ENCODE peak calls at places on chromosomes 13 and 19, in ten cellular contexts. One of them, this sample, is unnamed.
A peak's percentile ranks its signal among the peaks of the same experiment; 100 is the strongest.

GRCh38 chr19:46739290-46739771 is 6.5 kb upstream of the FKRP start:
- DNase-seq in psoas muscle: peak; percentile 86
- DNase-seq in NCI-H2107: no peak
- DNase-seq in activated B cell treated with CpG ODN at 0.5 μM for 24 hours: no peak
- DNase-seq in stimulated activated CD4-positive, alpha-beta T cell treated with anti-CD3 and anti-CD28 coated beads, Interleukin-15, amount 100 ng/mL, for 1 hour: no peak
- DNase-seq in heart right ventricle: peak; percentile 88
- DNase-seq in cardiac muscle cell: peak; percentile 70
- DNase-seq in fibroblast of the aortic adventitia: no peak
- DNase-seq in T-helper 2 cell: no peak
- DNase-seq in left ventricle myocardium superior: peak; percentile 93
- DNase-seq in this sample: no peak

GRCh38 chr19:18291590-18292459 is 10.4 kb upstream of the JUND start:
- DNase-seq in psoas muscle: peak; percentile 86
- DNase-seq in NCI-H2107: no peak
- DNase-seq in activated B cell treated with CpG ODN at 0.5 μM for 24 hours: peak; percentile 88
- DNase-seq in stimulated activated CD4-positive, alpha-beta T cell treated with anti-CD3 and anti-CD28 coated beads, Interleukin-15, amount 100 ng/mL, for 1 hour: peak; percentile 58
- DNase-seq in heart right ventricle: peak; percentile 93
- DNase-seq in cardiac muscle cell: peak; percentile 85
- DNase-seq in fibroblast of the aortic adventitia: peak; percentile 77
- DNase-seq in T-helper 2 cell: peak; percentile 90
- DNase-seq in left ventricle myocardium superior: peak; percentile 90
- DNase-seq in this sample: peak; percentile 95

GRCh38 chr13:51858433-51859247 is 3.1 kb upstream of the CCDC70 start:
- DNase-seq in psoas muscle: no peak
- DNase-seq in NCI-H2107: no peak
- DNase-seq in activated B cell treated with CpG ODN at 0.5 μM for 24 hours: no peak
- DNase-seq in stimulated activated CD4-positive, alpha-beta T cell treated with anti-CD3 and anti-CD28 coated beads, Interleukin-15, amount 100 ng/mL, for 1 hour: no peak
- DNase-seq in heart right ventricle: no peak
- DNase-seq in cardiac muscle cell: no peak
- DNase-seq in fibroblast of the aortic adventitia: no peak
- DNase-seq in T-helper 2 cell: no peak
- DNase-seq in left ventricle myocardium superior: no peak
- DNase-seq in this sample: no peak

GRCh38 chr19:12868540-12869112 is 12.6 kb downstream of the DNASE2 start:
- DNase-seq in psoas muscle: no peak
- DNase-seq in NCI-H2107: no peak
- DNase-seq in activated B cell treated with CpG ODN at 0.5 μM for 24 hours: no peak
- DNase-seq in stimulated activated CD4-positive, alpha-beta T cell treated with anti-CD3 and anti-CD28 coated beads, Interleukin-15, amount 100 ng/mL, for 1 hour: no peak
- DNase-seq in heart right ventricle: no peak
- DNase-seq in cardiac muscle cell: no peak
- DNase-seq in fibroblast of the aortic adventitia: no peak
- DNase-seq in T-helper 2 cell: no peak
- DNase-seq in left ventricle myocardium superior: no peak
- DNase-seq in this sample: no peak

GRCh38 chr13:97125051-97125809 is 96.9 kb upstream of the MBNL2 start:
- DNase-seq in psoas muscle: peak; percentile 43
- DNase-seq in NCI-H2107: peak; percentile 21
- DNase-seq in activated B cell treated with CpG ODN at 0.5 μM for 24 hours: no peak
- DNase-seq in stimulated activated CD4-positive, alpha-beta T cell treated with anti-CD3 and anti-CD28 coated beads, Interleukin-15, amount 100 ng/mL, for 1 hour: no peak
- DNase-seq in heart right ventricle: no peak
- DNase-seq in cardiac muscle cell: peak; percentile 65
- DNase-seq in fibroblast of the aortic adventitia: peak; percentile 75
- DNase-seq in T-helper 2 cell: peak; percentile 62
- DNase-seq in left ventricle myocardium superior: peak; percentile 33
- DNase-seq in this sample: no peak

GRCh38 chr13:50069255-50069654 is 54.0 kb downstream of the KCNRG start:
- DNase-seq in psoas muscle: no peak
- DNase-seq in NCI-H2107: no peak
- DNase-seq in activated B cell treated with CpG ODN at 0.5 μM for 24 hours: no peak
- DNase-seq in stimulated activated CD4-positive, alpha-beta T cell treated with anti-CD3 and anti-CD28 coated beads, Interleukin-15, amount 100 ng/mL, for 1 hour: no peak
- DNase-seq in heart right ventricle: no peak
- DNase-seq in cardiac muscle cell: no peak
- DNase-seq in fibroblast of the aortic adventitia: peak; percentile 57
- DNase-seq in T-helper 2 cell: no peak
- DNase-seq in left ventricle myocardium superior: no peak
- DNase-seq in this sample: no peak

GRCh38 chr19:10625003-10625761 is at the start of gene SLC44A2:
- DNase-seq in psoas muscle: peak; percentile 90
- DNase-seq in NCI-H2107: no peak
- DNase-seq in activated B cell treated with CpG ODN at 0.5 μM for 24 hours: no peak
- DNase-seq in stimulated activated CD4-positive, alpha-beta T cell treated with anti-CD3 and anti-CD28 coated beads, Interleukin-15, amount 100 ng/mL, for 1 hour: no peak
- DNase-seq in heart right ventricle: peak; percentile 84
- DNase-seq in cardiac muscle cell: peak; percentile 91
- DNase-seq in fibroblast of the aortic adventitia: peak; percentile 51
- DNase-seq in T-helper 2 cell: no peak
- DNase-seq in left ventricle myocardium superior: peak; percentile 91
- DNase-seq in this sample: peak; percentile 89

GRCh38 chr13:42707596-42707995 is 73.8 kb upstream of the FAM216B start:
- DNase-seq in psoas muscle: no peak
- DNase-seq in NCI-H2107: no peak
- DNase-seq in activated B cell treated with CpG ODN at 0.5 μM for 24 hours: no peak
- DNase-seq in stimulated activated CD4-positive, alpha-beta T cell treated with anti-CD3 and anti-CD28 coated beads, Interleukin-15, amount 100 ng/mL, for 1 hour: no peak
- DNase-seq in heart right ventricle: no peak
- DNase-seq in cardiac muscle cell: no peak
- DNase-seq in fibroblast of the aortic adventitia: peak; percentile 60
- DNase-seq in T-helper 2 cell: no peak
- DNase-seq in left ventricle myocardium superior: no peak
- DNase-seq in this sample: no peak

GRCh38 chr13:78022164-78022877 is 103.7 kb upstream of the EDNRB start:
- DNase-seq in psoas muscle: no peak
- DNase-seq in NCI-H2107: no peak
- DNase-seq in activated B cell treated with CpG ODN at 0.5 μM for 24 hours: peak; percentile 20
- DNase-seq in stimulated activated CD4-positive, alpha-beta T cell treated with anti-CD3 and anti-CD28 coated beads, Interleukin-15, amount 100 ng/mL, for 1 hour: no peak
- DNase-seq in heart right ventricle: peak; percentile 40
- DNase-seq in cardiac muscle cell: no peak
- DNase-seq in fibroblast of the aortic adventitia: peak; percentile 61
- DNase-seq in T-helper 2 cell: peak; percentile 81
- DNase-seq in left ventricle myocardium superior: no peak
- DNase-seq in this sample: peak; percentile 40

GRCh38 chr13:21637296-21637695 is 33.3 kb upstream of the MICU2 start:
- DNase-seq in psoas muscle: no peak
- DNase-seq in NCI-H2107: peak; percentile 52
- DNase-seq in activated B cell treated with CpG ODN at 0.5 μM for 24 hours: no peak
- DNase-seq in stimulated activated CD4-positive, alpha-beta T cell treated with anti-CD3 and anti-CD28 coated beads, Interleukin-15, amount 100 ng/mL, for 1 hour: no peak
- DNase-seq in heart right ventricle: no peak
- DNase-seq in cardiac muscle cell: no peak
- DNase-seq in fibroblast of the aortic adventitia: peak; percentile 10
- DNase-seq in T-helper 2 cell: peak; percentile 3
- DNase-seq in left ventricle myocardium superior: no peak
- DNase-seq in this sample: peak; percentile 77

GRCh38 chr19:54418930-54419800 is 3.9 kb downstream of the TTYH1 start:
- DNase-seq in psoas muscle: no peak
- DNase-seq in NCI-H2107: no peak
- DNase-seq in activated B cell treated with CpG ODN at 0.5 μM for 24 hours: no peak
- DNase-seq in stimulated activated CD4-positive, alpha-beta T cell treated with anti-CD3 and anti-CD28 coated beads, Interleukin-15, amount 100 ng/mL, for 1 hour: no peak
- DNase-seq in heart right ventricle: no peak
- DNase-seq in cardiac muscle cell: no peak
- DNase-seq in fibroblast of the aortic adventitia: no peak
- DNase-seq in T-helper 2 cell: no peak
- DNase-seq in left ventricle myocardium superior: no peak
- DNase-seq in this sample: no peak

GRCh38 chr13:19818223-19818842 is 35.6 kb upstream of the PSPC1 start:
- DNase-seq in psoas muscle: peak; percentile 15
- DNase-seq in NCI-H2107: no peak
- DNase-seq in activated B cell treated with CpG ODN at 0.5 μM for 24 hours: peak; percentile 17
- DNase-seq in stimulated activated CD4-positive, alpha-beta T cell treated with anti-CD3 and anti-CD28 coated beads, Interleukin-15, amount 100 ng/mL, for 1 hour: no peak
- DNase-seq in heart right ventricle: no peak
- DNase-seq in cardiac muscle cell: peak; percentile 75
- DNase-seq in fibroblast of the aortic adventitia: no peak
- DNase-seq in T-helper 2 cell: peak; percentile 40
- DNase-seq in left ventricle myocardium superior: peak; percentile 61
- DNase-seq in this sample: peak; percentile 84

GRCh38 chr19:37905936-37906867 is at the start of gene WDR87:
- DNase-seq in psoas muscle: peak; percentile 21
- DNase-seq in NCI-H2107: no peak
- DNase-seq in activated B cell treated with CpG ODN at 0.5 μM for 24 hours: no peak
- DNase-seq in stimulated activated CD4-positive, alpha-beta T cell treated with anti-CD3 and anti-CD28 coated beads, Interleukin-15, amount 100 ng/mL, for 1 hour: no peak
- DNase-seq in heart right ventricle: no peak
- DNase-seq in cardiac muscle cell: no peak
- DNase-seq in fibroblast of the aortic adventitia: peak; percentile 4
- DNase-seq in T-helper 2 cell: peak; percentile 57
- DNase-seq in left ventricle myocardium superior: peak; percentile 48
- DNase-seq in this sample: peak; percentile 62

GRCh38 chr19:22595422-22595821 is 38.7 kb upstream of the ZNF492 start:
- DNase-seq in psoas muscle: no peak
- DNase-seq in NCI-H2107: no peak
- DNase-seq in activated B cell treated with CpG ODN at 0.5 μM for 24 hours: no peak
- DNase-seq in stimulated activated CD4-positive, alpha-beta T cell treated with anti-CD3 and anti-CD28 coated beads, Interleukin-15, amount 100 ng/mL, for 1 hour: no peak
- DNase-seq in heart right ventricle: no peak
- DNase-seq in cardiac muscle cell: no peak
- DNase-seq in fibroblast of the aortic adventitia: no peak
- DNase-seq in T-helper 2 cell: no peak
- DNase-seq in left ventricle myocardium superior: no peak
- DNase-seq in this sample: no peak

GRCh38 chr13:42883142-42883541 is 101.8 kb downstream of the FAM216B start:
- DNase-seq in psoas muscle: no peak
- DNase-seq in NCI-H2107: no peak
- DNase-seq in activated B cell treated with CpG ODN at 0.5 μM for 24 hours: no peak
- DNase-seq in stimulated activated CD4-positive, alpha-beta T cell treated with anti-CD3 and anti-CD28 coated beads, Interleukin-15, amount 100 ng/mL, for 1 hour: no peak
- DNase-seq in heart right ventricle: no peak
- DNase-seq in cardiac muscle cell: no peak
- DNase-seq in fibroblast of the aortic adventitia: no peak
- DNase-seq in T-helper 2 cell: no peak
- DNase-seq in left ventricle myocardium superior: no peak
- DNase-seq in this sample: no peak

GRCh38 chr13:59547950-59548349 is 615.8 kb downstream of the DIAPH3 start:
- DNase-seq in psoas muscle: no peak
- DNase-seq in NCI-H2107: no peak
- DNase-seq in activated B cell treated with CpG ODN at 0.5 μM for 24 hours: no peak
- DNase-seq in stimulated activated CD4-positive, alpha-beta T cell treated with anti-CD3 and anti-CD28 coated beads, Interleukin-15, amount 100 ng/mL, for 1 hour: no peak
- DNase-seq in heart right ventricle: no peak
- DNase-seq in cardiac muscle cell: no peak
- DNase-seq in fibroblast of the aortic adventitia: no peak
- DNase-seq in T-helper 2 cell: peak; percentile 8
- DNase-seq in left ventricle myocardium superior: no peak
- DNase-seq in this sample: no peak

GRCh38 chr13:111590796-111591195 is 270.4 kb downstream of the TEX29 start:
- DNase-seq in psoas muscle: no peak
- DNase-seq in NCI-H2107: no peak
- DNase-seq in activated B cell treated with CpG ODN at 0.5 μM for 24 hours: no peak
- DNase-seq in stimulated activated CD4-positive, alpha-beta T cell treated with anti-CD3 and anti-CD28 coated beads, Interleukin-15, amount 100 ng/mL, for 1 hour: no peak
- DNase-seq in heart right ventricle: no peak
- DNase-seq in cardiac muscle cell: no peak
- DNase-seq in fibroblast of the aortic adventitia: no peak
- DNase-seq in T-helper 2 cell: no peak
- DNase-seq in left ventricle myocardium superior: no peak
- DNase-seq in this sample: no peak

GRCh38 chr13:33285420-33286124 is at the start of gene STARD13:
- DNase-seq in psoas muscle: peak; percentile 91
- DNase-seq in NCI-H2107: peak; percentile 11
- DNase-seq in activated B cell treated with CpG ODN at 0.5 μM for 24 hours: no peak
- DNase-seq in stimulated activated CD4-positive, alpha-beta T cell treated with anti-CD3 and anti-CD28 coated beads, Interleukin-15, amount 100 ng/mL, for 1 hour: no peak
- DNase-seq in heart right ventricle: peak; percentile 97
- DNase-seq in cardiac muscle cell: peak; percentile 93
- DNase-seq in fibroblast of the aortic adventitia: peak; percentile 98
- DNase-seq in T-helper 2 cell: peak; percentile 13
- DNase-seq in left ventricle myocardium superior: peak; percentile 94
- DNase-seq in this sample: peak; percentile 90

GRCh38 chr19:47762615-47763308 is 15.7 kb upstream of the SELENOW start:
- DNase-seq in psoas muscle: no peak
- DNase-seq in NCI-H2107: no peak
- DNase-seq in activated B cell treated with CpG ODN at 0.5 μM for 24 hours: no peak
- DNase-seq in stimulated activated CD4-positive, alpha-beta T cell treated with anti-CD3 and anti-CD28 coated beads, Interleukin-15, amount 100 ng/mL, for 1 hour: no peak
- DNase-seq in heart right ventricle: peak; percentile 67
- DNase-seq in cardiac muscle cell: no peak
- DNase-seq in fibroblast of the aortic adventitia: no peak
- DNase-seq in T-helper 2 cell: no peak
- DNase-seq in left ventricle myocardium superior: peak; percentile 50
- DNase-seq in this sample: no peak

GRCh38 chr19:46714523-46715106 is 2.3 kb downstream of the PRKD2 start:
- DNase-seq in psoas muscle: no peak
- DNase-seq in NCI-H2107: no peak
- DNase-seq in activated B cell treated with CpG ODN at 0.5 μM for 24 hours: peak; percentile 60
- DNase-seq in stimulated activated CD4-positive, alpha-beta T cell treated with anti-CD3 and anti-CD28 coated beads, Interleukin-15, amount 100 ng/mL, for 1 hour: no peak
- DNase-seq in heart right ventricle: no peak
- DNase-seq in cardiac muscle cell: no peak
- DNase-seq in fibroblast of the aortic adventitia: no peak
- DNase-seq in T-helper 2 cell: peak; percentile 76
- DNase-seq in left ventricle myocardium superior: no peak
- DNase-seq in this sample: no peak

GRCh38 chr19:46574533-46574932 is 26.6 kb upstream of the CALM3 start:
- DNase-seq in psoas muscle: no peak
- DNase-seq in NCI-H2107: no peak
- DNase-seq in activated B cell treated with CpG ODN at 0.5 μM for 24 hours: no peak
- DNase-seq in stimulated activated CD4-positive, alpha-beta T cell treated with anti-CD3 and anti-CD28 coated beads, Interleukin-15, amount 100 ng/mL, for 1 hour: no peak
- DNase-seq in heart right ventricle: no peak
- DNase-seq in cardiac muscle cell: no peak
- DNase-seq in fibroblast of the aortic adventitia: peak; percentile 15
- DNase-seq in T-helper 2 cell: peak; percentile 41
- DNase-seq in left ventricle myocardium superior: no peak
- DNase-seq in this sample: no peak

GRCh38 chr13:23618341-23618740 is 48.1 kb downstream of the TNFRSF19 start:
- DNase-seq in psoas muscle: no peak
- DNase-seq in NCI-H2107: no peak
- DNase-seq in activated B cell treated with CpG ODN at 0.5 μM for 24 hours: no peak
- DNase-seq in stimulated activated CD4-positive, alpha-beta T cell treated with anti-CD3 and anti-CD28 coated beads, Interleukin-15, amount 100 ng/mL, for 1 hour: no peak
- DNase-seq in heart right ventricle: no peak
- DNase-seq in cardiac muscle cell: no peak
- DNase-seq in fibroblast of the aortic adventitia: peak; percentile 92
- DNase-seq in T-helper 2 cell: no peak
- DNase-seq in left ventricle myocardium superior: no peak
- DNase-seq in this sample: no peak

GRCh38 chr19:5057860-5058259 is 88.9 kb downstream of the KDM4B start:
- DNase-seq in psoas muscle: no peak
- DNase-seq in NCI-H2107: no peak
- DNase-seq in activated B cell treated with CpG ODN at 0.5 μM for 24 hours: no peak
- DNase-seq in stimulated activated CD4-positive, alpha-beta T cell treated with anti-CD3 and anti-CD28 coated beads, Interleukin-15, amount 100 ng/mL, for 1 hour: no peak
- DNase-seq in heart right ventricle: no peak
- DNase-seq in cardiac muscle cell: peak; percentile 34
- DNase-seq in fibroblast of the aortic adventitia: peak; percentile 23
- DNase-seq in T-helper 2 cell: no peak
- DNase-seq in left ventricle myocardium superior: no peak
- DNase-seq in this sample: no peak

GRCh38 chr19:49337267-49338022 is 2.2 kb downstream of the CD37 start:
- DNase-seq in psoas muscle: no peak
- DNase-seq in NCI-H2107: no peak
- DNase-seq in activated B cell treated with CpG ODN at 0.5 μM for 24 hours: no peak
- DNase-seq in stimulated activated CD4-positive, alpha-beta T cell treated with anti-CD3 and anti-CD28 coated beads, Interleukin-15, amount 100 ng/mL, for 1 hour: no peak
- DNase-seq in heart right ventricle: no peak
- DNase-seq in cardiac muscle cell: no peak
- DNase-seq in fibroblast of the aortic adventitia: no peak
- DNase-seq in T-helper 2 cell: no peak
- DNase-seq in left ventricle myocardium superior: no peak
- DNase-seq in this sample: no peak

GRCh38 chr19:5144545-5145179 is 175.7 kb downstream of the KDM4B start:
- DNase-seq in psoas muscle: no peak
- DNase-seq in NCI-H2107: no peak
- DNase-seq in activated B cell treated with CpG ODN at 0.5 μM for 24 hours: no peak
- DNase-seq in stimulated activated CD4-positive, alpha-beta T cell treated with anti-CD3 and anti-CD28 coated beads, Interleukin-15, amount 100 ng/mL, for 1 hour: no peak
- DNase-seq in heart right ventricle: no peak
- DNase-seq in cardiac muscle cell: no peak
- DNase-seq in fibroblast of the aortic adventitia: no peak
- DNase-seq in T-helper 2 cell: no peak
- DNase-seq in left ventricle myocardium superior: no peak
- DNase-seq in this sample: peak; percentile 34

GRCh38 chr19:51402117-51402516 is 11.7 kb upstream of the C19orf84 start:
- DNase-seq in psoas muscle: no peak
- DNase-seq in NCI-H2107: no peak
- DNase-seq in activated B cell treated with CpG ODN at 0.5 μM for 24 hours: no peak
- DNase-seq in stimulated activated CD4-positive, alpha-beta T cell treated with anti-CD3 and anti-CD28 coated beads, Interleukin-15, amount 100 ng/mL, for 1 hour: no peak
- DNase-seq in heart right ventricle: no peak
- DNase-seq in cardiac muscle cell: no peak
- DNase-seq in fibroblast of the aortic adventitia: no peak
- DNase-seq in T-helper 2 cell: no peak
- DNase-seq in left ventricle myocardium superior: no peak
- DNase-seq in this sample: no peak

GRCh38 chr19:31578326-31578725 is 229.1 kb upstream of the TSHZ3 start:
- DNase-seq in psoas muscle: no peak
- DNase-seq in NCI-H2107: no peak
- DNase-seq in activated B cell treated with CpG ODN at 0.5 μM for 24 hours: no peak
- DNase-seq in stimulated activated CD4-positive, alpha-beta T cell treated with anti-CD3 and anti-CD28 coated beads, Interleukin-15, amount 100 ng/mL, for 1 hour: no peak
- DNase-seq in heart right ventricle: no peak
- DNase-seq in cardiac muscle cell: no peak
- DNase-seq in fibroblast of the aortic adventitia: no peak
- DNase-seq in T-helper 2 cell: no peak
- DNase-seq in left ventricle myocardium superior: no peak
- DNase-seq in this sample: no peak

GRCh38 chr19:20307127-20307526 is 140.1 kb downstream of the ZNF486 start:
- DNase-seq in psoas muscle: no peak
- DNase-seq in NCI-H2107: no peak
- DNase-seq in activated B cell treated with CpG ODN at 0.5 μM for 24 hours: no peak
- DNase-seq in stimulated activated CD4-positive, alpha-beta T cell treated with anti-CD3 and anti-CD28 coated beads, Interleukin-15, amount 100 ng/mL, for 1 hour: no peak
- DNase-seq in heart right ventricle: no peak
- DNase-seq in cardiac muscle cell: no peak
- DNase-seq in fibroblast of the aortic adventitia: no peak
- DNase-seq in T-helper 2 cell: no peak
- DNase-seq in left ventricle myocardium superior: no peak
- DNase-seq in this sample: no peak